ENCODE peak calls at places on chromosome 16, in seven cellular contexts. W is neural crest cell; K is psoas muscle; O is activated CD8-positive, alpha-beta T cell treated with anti-CD3 and anti-CD28 coated beads for 36 hours; E is AG04450; C is fibroblast of the aortic adventitia; H is CD8-positive, alpha-beta T cell. M is an unnamed sample.
A peak's percentile ranks its signal among the peaks of the same experiment; 100 is the strongest.

GRCh38 chr16:90048347-90048722 is 28.8 kb downstream of the PRDM7 start:
- DNase-seq in O (no peak), H (no peak), C (peak; percentile 14), K (no peak), W (no peak), E (no peak), M (no peak)

GRCh38 chr16:70511833-70512232 is 11.5 kb downstream of the COG4 start:
- DNase-seq in E (no peak), C (no peak), H (no peak), O (no peak), K (no peak), W (no peak), M (no peak)

GRCh38 chr16:88368994-88369393 is 13.8 kb upstream of the ZNF469 start:
- DNase-seq in O (no peak), W (no peak), C (no peak), K (peak; percentile 5), E (no peak), H (peak; percentile 6), M (peak; percentile 28)

GRCh38 chr16:77584205-77584859 is 138.0 kb upstream of the NUDT7 start:
- DNase-seq in O (peak; percentile 60), W (peak; percentile 51), E (peak; percentile 21), K (no peak), C (peak; percentile 87), H (peak; percentile 24), M (no peak)

GRCh38 chr16:75289189-75289588 is 37.8 kb upstream of the BCAR1 start:
- DNase-seq in C (peak; percentile 60), W (no peak), E (no peak), H (no peak), K (no peak), O (no peak), M (no peak)

GRCh38 chr16:10581507-10581906 is 1.1 kb upstream of the EMP2 start:
- DNase-seq in O (no peak), E (no peak), K (no peak), W (no peak), C (peak; percentile 19), H (no peak), M (no peak)

GRCh38 chr16:14632693-14633569 is at the start of gene BFAR:
- DNase-seq in W (peak; percentile 98), E (peak; percentile 85), C (peak; percentile 95), O (peak; percentile 100), K (peak; percentile 99), H (peak; percentile 99), M (peak; percentile 100)

GRCh38 chr16:61362583-61362982 is 673.7 kb downstream of the CDH8 start:
- DNase-seq in W (no peak), O (no peak), E (no peak), C (no peak), H (no peak), K (no peak), M (no peak)

DNA sequence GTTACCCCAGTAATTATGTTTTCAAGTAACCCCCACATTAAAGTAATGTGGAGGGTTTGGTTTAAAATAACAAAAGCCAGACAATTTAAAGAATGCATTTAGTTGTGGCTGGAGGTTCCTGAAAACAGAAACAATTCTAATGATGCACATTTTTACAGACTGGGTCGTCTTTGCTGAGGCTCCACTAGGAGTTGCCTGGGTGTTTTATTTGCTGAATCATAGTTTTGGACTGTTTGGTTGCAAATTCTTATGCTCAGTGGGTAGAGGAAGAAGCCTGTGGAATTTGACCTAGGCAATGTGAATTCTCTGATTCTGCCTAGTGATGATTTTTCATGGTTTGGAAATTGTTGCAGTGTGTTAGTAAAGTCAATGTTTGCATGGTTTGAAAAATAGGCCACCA is 16.3 kb downstream of the SHISA9 start:
- DNase-seq in H (no peak), E (no peak), K (no peak), O (no peak), W (no peak), C (no peak), M (no peak)
- TF ChIP-seq CTCF in H (no peak), E (no peak), K (no peak), O (no peak), W (no peak), C (no peak), M (no peak)

DNA sequence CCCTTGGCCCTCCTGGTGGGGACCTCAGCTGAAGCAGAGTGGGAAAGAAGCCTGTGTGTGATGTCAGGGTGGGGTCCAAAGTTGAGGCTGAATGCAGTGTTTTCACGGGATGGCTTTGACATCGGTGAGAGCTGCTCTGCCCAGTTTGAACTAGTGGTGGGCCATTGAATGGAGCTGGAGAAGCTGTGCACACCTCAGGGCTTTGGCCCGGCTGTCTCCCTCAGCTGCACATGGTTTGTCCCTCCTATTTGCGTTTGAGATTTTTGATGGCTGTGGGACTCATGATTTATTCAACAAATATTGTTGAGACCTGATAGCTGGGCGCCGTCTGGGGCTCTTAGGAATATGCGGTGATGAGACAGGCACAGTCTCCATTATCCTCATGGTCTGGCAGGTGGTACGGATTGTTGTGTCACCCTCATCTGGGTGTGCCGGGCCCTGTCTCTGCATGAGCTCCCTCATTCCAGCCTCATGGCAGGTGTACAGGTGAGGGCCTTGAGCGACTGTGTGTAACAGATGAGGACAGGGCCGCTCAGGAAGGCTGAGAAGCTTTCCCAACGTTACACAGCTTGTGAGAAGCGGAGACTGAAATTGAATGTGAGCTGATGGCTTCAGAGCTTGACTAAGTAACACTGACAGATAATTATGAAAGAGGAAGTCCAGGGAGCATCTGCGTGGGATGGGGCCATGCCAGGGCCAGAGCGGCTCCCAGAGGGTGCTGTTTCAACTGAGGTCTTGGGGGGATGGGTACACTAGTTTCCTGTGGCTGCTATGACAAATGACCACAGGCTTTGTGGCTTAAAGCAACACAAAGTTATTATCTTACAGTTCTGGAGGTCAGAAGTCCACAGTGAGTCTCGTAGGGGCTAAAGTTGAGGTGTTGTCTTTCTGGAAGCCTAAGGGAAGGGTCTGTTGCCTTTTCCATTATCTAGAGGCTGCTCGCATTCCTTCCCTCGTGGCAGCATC is 36.5 kb downstream of the CMIP start:
- DNase-seq in W (no peak), O (peak; percentile 59), E (no peak), K (peak; percentile 50), H (no peak), C (no peak), M (peak; percentile 89)
- TF ChIP-seq CTCF in W (no peak), O (no peak), E (no peak), K (no peak), H (no peak), C (no peak), M (no peak)

DNA sequence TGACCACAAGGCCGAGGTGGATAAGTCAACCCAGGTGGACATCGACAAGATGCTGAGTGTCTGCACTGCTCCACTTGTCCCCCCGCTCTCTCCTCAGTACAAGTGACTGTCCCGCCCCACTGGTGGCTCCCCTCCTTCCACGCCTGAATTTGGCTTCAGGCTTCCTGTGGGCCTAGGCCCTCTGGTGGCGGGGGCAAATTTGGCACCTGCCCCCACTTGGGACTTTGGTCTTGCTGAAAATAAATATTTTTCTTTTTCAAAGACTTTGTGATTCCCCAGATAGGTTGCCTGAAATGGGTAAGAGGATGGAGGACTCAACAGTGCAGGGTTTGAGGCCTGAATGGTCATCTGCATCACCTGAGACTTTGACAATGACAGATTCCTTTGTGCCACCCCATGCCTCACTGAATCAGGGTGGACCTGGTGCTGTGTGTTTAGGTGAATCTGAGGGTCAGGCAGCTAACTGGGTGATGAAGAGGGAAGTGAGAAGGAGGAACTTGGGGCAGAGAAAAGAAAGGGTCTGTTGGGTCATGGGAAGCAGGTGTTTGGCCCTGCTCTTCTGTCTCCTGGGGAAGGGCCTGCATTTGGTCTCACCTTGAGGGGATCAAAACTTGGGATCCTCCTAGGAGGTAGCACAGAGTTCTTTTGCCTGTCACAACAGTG is 2.0 kb downstream of the C16orf86 start:
- DNase-seq in W (no peak), O (peak; percentile 50), K (no peak), E (no peak), C (no peak), H (peak; percentile 45), M (no peak)
- TF ChIP-seq CTCF in W (no peak), O (peak; percentile 22), K (peak; percentile 33), E (peak; percentile 1), C (no peak), H (no peak), M (no peak)

GRCh38 chr16:8552487-8553221 is 37.7 kb downstream of the TMEM114 start:
- DNase-seq in H (no peak), E (no peak), C (no peak), W (no peak), O (no peak), K (no peak), M (no peak)

GRCh38 chr16:8551388-8552332 is 38.7 kb downstream of the TMEM114 start:
- DNase-seq in O (no peak), E (no peak), C (no peak), W (no peak), H (no peak), K (no peak), M (no peak)

GRCh38 chr16:8550728-8551387 is 39.5 kb downstream of the TMEM114 start:
- DNase-seq in E (no peak), O (no peak), H (no peak), K (no peak), W (no peak), C (no peak), M (no peak)

GRCh38 chr16:8555400-8555799 is 34.9 kb downstream of the TMEM114 start:
- DNase-seq in O (no peak), H (no peak), W (no peak), K (no peak), E (no peak), C (no peak), M (no peak)

DNA sequence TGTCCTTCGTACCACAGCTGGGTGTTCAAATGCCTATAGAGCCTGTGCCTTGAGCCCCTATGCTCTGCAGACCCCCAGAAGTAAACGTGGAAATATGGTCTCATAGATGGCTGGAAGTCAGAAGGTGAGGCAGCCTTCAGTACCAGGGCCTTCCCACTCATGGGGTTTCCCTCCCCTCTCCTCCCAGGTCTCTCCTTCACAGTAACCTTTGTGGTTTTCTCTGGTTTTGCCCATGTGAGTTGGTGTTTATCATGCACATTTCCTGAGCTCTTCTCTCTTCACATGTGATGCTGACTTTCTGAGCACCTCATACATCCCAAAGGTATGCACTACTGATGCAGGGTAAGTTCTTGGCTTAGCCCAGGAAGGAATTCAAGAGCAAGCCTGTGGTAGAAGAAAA is 35.4 kb downstream of the TMEM114 start:
- DNase-seq in E (no peak), O (no peak), H (no peak), K (no peak), C (no peak), W (no peak), M (no peak)
- TF ChIP-seq CTCF in E (no peak), O (no peak), H (no peak), K (no peak), C (no peak), W (no peak), M (no peak)

GRCh38 chr16:35239561-35239960 is 1780.1 kb downstream of the TP53TG3F start:
- DNase-seq in O (no peak), K (no peak), C (no peak), W (no peak), H (no peak), E (no peak), M (no peak)
- TF ChIP-seq CTCF in O (no peak), K (no peak), C (no peak), W (no peak), H (no peak), E (no peak), M (no peak)

DNA sequence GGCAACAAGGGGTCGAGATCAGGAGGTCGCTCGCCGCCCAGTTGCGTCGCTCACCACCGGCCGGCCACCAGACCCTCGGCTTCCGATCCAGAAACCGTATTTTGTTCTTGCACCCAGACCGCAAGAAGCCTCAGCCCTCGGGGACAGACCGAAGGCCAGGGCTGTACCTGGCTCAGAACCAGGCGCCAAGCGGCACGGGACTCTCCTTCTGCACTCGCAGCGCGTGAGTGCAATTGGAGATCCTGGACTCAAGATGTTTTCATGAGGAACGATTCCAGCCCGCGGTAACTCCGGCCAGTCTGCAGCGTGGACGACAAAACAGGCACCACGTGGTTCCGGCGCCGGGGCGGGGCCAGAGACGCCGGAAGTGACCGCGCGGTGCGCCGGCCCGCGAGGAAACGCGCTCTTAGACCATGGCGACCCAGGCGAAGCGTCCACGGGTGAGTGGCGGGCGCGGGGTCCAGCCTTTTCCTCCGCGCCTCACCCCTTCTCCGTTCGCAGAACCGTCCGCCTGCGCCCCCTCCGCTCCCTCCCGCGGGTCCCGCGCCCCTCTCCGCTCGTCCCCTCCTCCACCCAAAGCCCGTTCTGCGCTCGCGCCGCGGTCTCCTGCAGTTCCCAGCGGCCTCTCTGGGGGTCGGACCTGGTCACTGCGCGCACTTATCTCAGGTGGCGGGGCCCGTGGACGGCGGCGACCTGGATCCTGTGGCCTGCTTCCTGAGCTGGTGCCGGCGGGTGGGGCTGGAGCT is at the start of gene SETD6:
- DNase-seq in H (peak; percentile 53), C (peak; percentile 86), W (peak; percentile 85), K (peak; percentile 92), O (peak; percentile 83), E (peak; percentile 72), M (peak; percentile 98)
- TF ChIP-seq CTCF in H (no peak), C (peak; percentile 33), W (peak; percentile 47), K (peak; percentile 36), O (no peak), E (no peak), M (no peak)

M was measured in left lung.